ENCODE peak calls at places on chromosomes 4 and X, in eight cellular contexts. D is C1 segment of cervical spinal cord, H is Right ventricle myocardium superior, Q is NCI-H1105, E is right atrium auricular region, R is fibroblast of lung, B is EH, C is frontal cortex. Y is an unnamed sample.

GRCh38 chr4:175561691-175562090 is 250.4 kb downstream of the GPM6A start:
- DNase-seq in H (no peak), Q (no peak), E (no peak), C (no peak), R (no peak), D (no peak), B (no peak), Y (no peak)

GRCh38 chr4:136751530-136751929 is 780.8 kb downstream of the PCDH18 start:
- DNase-seq in H (no peak), E (no peak), R (no peak), C (no peak), B (no peak), Q (no peak), D (no peak), Y (no peak)

GRCh38 chr4:190020790-190021717 is 6.0 kb downstream of the FRG2 start:
- DNase-seq in E (no peak), D (no peak), B (peak; percentile 51), H (peak; percentile 51), Q (no peak), R (peak; percentile 27), C (peak; percentile 47), Y (no peak)

GRCh38 chrX:118254611-118255010 is 91.3 kb upstream of the WDR44 start:
- DNase-seq in H (no peak), B (peak; percentile 35), E (peak; percentile 74), C (peak; percentile 4), D (peak; percentile 1), Q (peak; percentile 19), R (peak; percentile 62), Y (no peak)

GRCh38 chr4:172826346-172826745 is 342.3 kb upstream of the GALNT7 start:
- DNase-seq in C (no peak), E (no peak), Q (no peak), D (no peak), H (no peak), B (peak; percentile 63), R (no peak), Y (no peak)

GRCh38 chrX:39848900-39849299 is 248.9 kb downstream of the BCOR start:
- DNase-seq in B (peak; percentile 83), Q (no peak), E (no peak), D (no peak), C (no peak), H (no peak), R (peak; percentile 88), Y (no peak)

GRCh38 chrX:8868070-8868795 is 67.0 kb upstream of the FAM9A start:
- DNase-seq in Q (no peak), H (no peak), C (no peak), R (peak; percentile 89), B (peak; percentile 36), E (no peak), D (no peak), Y (no peak)

GRCh38 chr4:126954537-126955291 is 678.0 kb upstream of the INTU start:
- DNase-seq in Q (no peak), R (no peak), B (no peak), E (no peak), C (no peak), D (no peak), H (no peak), Y (no peak)

GRCh38 chr4:113524096-113524495 is 237.4 kb downstream of the CAMK2D start:
- DNase-seq in E (no peak), Q (no peak), D (no peak), B (no peak), H (no peak), C (no peak), R (no peak), Y (no peak)

GRCh38 chrX:9317174-9317573 is 147.7 kb upstream of the TBL1X start:
- DNase-seq in R (no peak), B (no peak), H (peak; percentile 37), Q (no peak), E (no peak), D (no peak), C (no peak), Y (no peak)

GRCh38 chrX:122504026-122504425 is 680.1 kb upstream of the GRIA3 start:
- DNase-seq in R (no peak), B (peak; percentile 62), E (no peak), D (no peak), Q (no peak), H (no peak), C (no peak), Y (no peak)

GRCh38 chr4:112377701-112378620 is 80.8 kb downstream of the ALPK1 start:
- DNase-seq in B (no peak), C (no peak), E (no peak), R (no peak), Q (no peak), D (no peak), H (no peak), Y (no peak)

GRCh38 chr4:78524009-78524408 is 27.6 kb upstream of the ANXA3 start:
- DNase-seq in R (no peak), D (no peak), B (no peak), H (no peak), E (no peak), Q (no peak), C (no peak), Y (no peak)

GRCh38 chr4:189322426-189322825 is 618.2 kb upstream of the FRG1 start:
- DNase-seq in H (no peak), Q (no peak), E (no peak), D (no peak), R (no peak), C (no peak), B (no peak), Y (no peak)

GRCh38 chrX:6129751-6130150 is 98.9 kb downstream of the NLGN4X start:
- DNase-seq in R (no peak), H (no peak), E (no peak), D (no peak), B (no peak), C (no peak), Q (no peak), Y (no peak)

GRCh38 chr4:33386761-33387160 is 2666.6 kb downstream of the PCDH7 start:
- DNase-seq in Q (no peak), C (no peak), B (no peak), D (no peak), H (no peak), R (no peak), E (no peak), Y (no peak)

GRCh38 chrX:154779261-154779660 is 16.6 kb downstream of the DKC1 start:
- DNase-seq in D (no peak), H (no peak), C (no peak), E (no peak), B (peak; percentile 54), R (peak; percentile 46), Q (no peak), Y (no peak)

GRCh38 chr4:87872043-87872442 is 39.3 kb downstream of the MEPE start:
- DNase-seq in Q (no peak), R (no peak), C (no peak), E (no peak), D (no peak), B (no peak), H (no peak), Y (no peak)

GRCh38 chrX:40105016-40105790 is 7.4 kb upstream of the BCOR start:
- DNase-seq in Q (no peak), C (peak; percentile 74), D (peak; percentile 42), B (peak; percentile 43), R (no peak), E (no peak), H (peak; percentile 64), Y (no peak)

GRCh38 chrX:132751043-132751690 is 207.3 kb downstream of the HS6ST2 start:
- DNase-seq in H (no peak), R (no peak), E (no peak), C (no peak), B (no peak), Q (no peak), D (no peak), Y (no peak)

Y was measured in pulmonary artery endothelial cell.